ENCODE peak calls at places on chromosomes 11 and 22, in five cellular contexts. K is pancreas, T is amniotic stem cell, I is GM04503, Q is posterior cingulate gyrus. Y is an unnamed sample.
A peak's percentile ranks its signal among the peaks of the same experiment; 100 is the strongest.

GRCh38 chr11:125382211-125382807 is 113.8 kb downstream of the FEZ1 start:
- DNase-seq in I (no peak), T (no peak), Q (no peak), K (no peak), Y (peak; percentile 79)

GRCh38 chr11:128157423-128158298 is 429.7 kb downstream of the ETS1 start:
- DNase-seq in I (peak; percentile 46), K (peak; percentile 50), T (peak; percentile 57), Q (no peak), Y (peak; percentile 85)

GRCh38 chr11:74493816-74494630 is 499 bp upstream of the LIPT2 start:
- DNase-seq in Q (no peak), I (no peak), K (peak; percentile 16), T (peak; percentile 56), Y (no peak)

GRCh38 chr11:27055065-27055682 is 14.6 kb downstream of the BBOX1 start:
- DNase-seq in I (no peak), Q (no peak), K (no peak), T (no peak), Y (peak; percentile 56)

GRCh38 chr11:128450882-128451647 is 136.3 kb downstream of the ETS1 start:
- DNase-seq in K (no peak), T (no peak), Q (peak; percentile 73), I (no peak), Y (no peak)

GRCh38 chr11:9069256-9069655 is 22.1 kb downstream of the SCUBE2 start:
- DNase-seq in K (no peak), Q (no peak), I (no peak), T (no peak), Y (peak; percentile 17)

GRCh38 chr11:74615988-74616387 is 23.6 kb downstream of the POLD3 start:
- DNase-seq in K (no peak), I (no peak), Q (no peak), T (no peak), Y (no peak)

GRCh38 chr22:47160781-47161520 is 398.5 kb downstream of the TBC1D22A start:
- DNase-seq in Q (peak; percentile 65), T (no peak), I (no peak), K (no peak), Y (no peak)

GRCh38 chr11:117020287-117020686 is 77.9 kb downstream of the SIK3 start:
- DNase-seq in Q (no peak), I (no peak), K (no peak), T (no peak), Y (no peak)

GRCh38 chr11:102410382-102410784 is 42.2 kb downstream of the TMEM123 start:
- DNase-seq in Q (no peak), I (no peak), K (no peak), T (no peak), Y (peak; percentile 26)

GRCh38 chr11:131910491-131911387 is 540.3 kb downstream of the NTM start:
- DNase-seq in T (no peak), Q (peak; percentile 85), K (no peak), I (no peak), Y (peak; percentile 79)

GRCh38 chr22:42800731-42801536 is 56.1 kb downstream of the ARFGAP3 start:
- DNase-seq in Q (no peak), T (no peak), K (no peak), I (no peak), Y (peak; percentile 74)

GRCh38 chr11:27200779-27201453 is 160.3 kb downstream of the BBOX1 start:
- DNase-seq in K (no peak), Q (no peak), I (no peak), T (no peak), Y (no peak)

GRCh38 chr11:73671701-73672100 is 25.3 kb downstream of the PLEKHB1 start:
- DNase-seq in Q (no peak), I (no peak), T (no peak), K (no peak), Y (no peak)

GRCh38 chr22:48494968-48495750 is 1332.5 kb downstream of the BRD1 start:
- DNase-seq in K (no peak), I (no peak), T (no peak), Q (peak; percentile 60), Y (peak; percentile 78)

GRCh38 chr11:43748095-43748494 is 67.6 kb downstream of the HSD17B12 start:
- DNase-seq in K (no peak), Q (no peak), T (no peak), I (no peak), Y (no peak)

GRCh38 chr11:19697721-19698121 is 14.9 kb upstream of the NAV2 start:
- DNase-seq in T (no peak), K (no peak), Q (no peak), I (no peak), Y (peak; percentile 18)

GRCh38 chr11:88280673-88281316 is 56.7 kb downstream of the CTSC start:
- DNase-seq in Q (no peak), T (no peak), I (no peak), K (peak; percentile 17), Y (no peak)

GRCh38 chr11:127962416-127962815 is 624.9 kb downstream of the ETS1 start:
- DNase-seq in Q (no peak), K (no peak), T (no peak), I (no peak), Y (no peak)